ENCODE peak calls at places on chromosomes 13 and 19, in nine cellular contexts. H, A, N, J, B, F, M, Z and S are unnamed samples.
A peak's percentile ranks its signal among the peaks of the same experiment; 100 is the strongest.

GRCh38 chr19:11067356-11068113 is 21.7 kb upstream of the LDLR start:
- DNase-seq in H (no peak), A (no peak), N (no peak), M (no peak), Z (no peak), J (no peak), F (no peak), B (no peak), S (no peak)

GRCh38 chr13:33185853-33186252 is 99.7 kb downstream of the STARD13 start:
- DNase-seq in M (no peak), Z (no peak), J (no peak), F (peak; percentile 48), N (no peak), B (no peak), H (no peak), A (no peak), S (no peak)

GRCh38 chr19:4083677-4084546 is 17.2 kb upstream of the ZBTB7A start:
- DNase-seq in J (peak; percentile 66), N (no peak), F (no peak), H (peak; percentile 74), Z (no peak), B (no peak), A (no peak), M (peak; percentile 21), S (no peak)

GRCh38 chr19:5193192-5193591 is 147.4 kb downstream of the PTPRS start:
- DNase-seq in A (no peak), B (no peak), Z (no peak), M (no peak), F (no peak), H (no peak), N (no peak), J (no peak), S (no peak)

GRCh38 chr13:24124789-24125476 is 35.6 kb upstream of the SPATA13 start:
- DNase-seq in B (no peak), Z (no peak), A (no peak), J (no peak), H (no peak), M (no peak), N (no peak), F (no peak), S (no peak)

GRCh38 chr13:24149306-24150032 is 11.1 kb upstream of the SPATA13 start:
- DNase-seq in N (no peak), H (no peak), A (no peak), J (no peak), F (no peak), B (no peak), M (no peak), Z (no peak), S (no peak)

GRCh38 chr13:113220877-113221276 is 11.5 kb downstream of the CUL4A start:
- DNase-seq in Z (no peak), A (no peak), J (no peak), M (no peak), B (no peak), N (no peak), H (no peak), F (no peak), S (no peak)

GRCh38 chr19:37537391-37537947 is 30.7 kb downstream of the ZNF793 start:
- DNase-seq in F (no peak), B (no peak), M (no peak), H (no peak), N (no peak), J (no peak), Z (no peak), A (no peak), S (no peak)

GRCh38 chr19:32289566-32290210 is 55.7 kb upstream of the ZNF507 start:
- DNase-seq in M (no peak), H (no peak), F (no peak), A (no peak), Z (no peak), N (no peak), J (no peak), B (no peak), S (no peak)

GRCh38 chr19:44777715-44778347 is at the start of gene CBLC:
- DNase-seq in Z (no peak), A (no peak), H (peak; percentile 94), M (no peak), N (peak; percentile 28), B (no peak), J (peak; percentile 99), F (no peak), S (peak; percentile 76)

GRCh38 chr19:10961073-10961762 is 388 bp downstream of the SMARCA4 start:
- DNase-seq in J (peak; percentile 55), M (peak; percentile 80), H (peak; percentile 41), Z (peak; percentile 26), F (no peak), N (no peak), A (peak; percentile 32), B (no peak), S (no peak)

GRCh38 chr13:42885325-42885724 is 103.9 kb downstream of the FAM216B start:
- DNase-seq in A (no peak), B (no peak), H (no peak), M (no peak), N (no peak), F (no peak), Z (no peak), J (no peak), S (no peak)

GRCh38 chr13:50529154-50529882 is 314.2 kb downstream of the DLEU7 start:
- DNase-seq in B (peak; percentile 48), H (peak; percentile 91), Z (peak; percentile 65), A (peak; percentile 65), N (peak; percentile 87), J (peak; percentile 34), F (peak; percentile 94), M (peak; percentile 86), S (no peak)

GRCh38 chr19:51027873-51028272 is 1.5 kb upstream of the KLK11 start:
- DNase-seq in N (no peak), F (no peak), A (no peak), Z (no peak), H (no peak), J (no peak), B (no peak), M (no peak), S (no peak)
- TF ChIP-seq CTCF in N (no peak), F (no peak), A (no peak), Z (no peak), H (no peak), J (no peak), B (no peak), M (no peak), S (no peak)

GRCh38 chr13:85896516-85897450 is 97.6 kb upstream of the SLITRK6 start:
- DNase-seq in B (no peak), M (no peak), J (no peak), F (no peak), Z (no peak), A (no peak), N (no peak), H (no peak), S (no peak)
- TF ChIP-seq CTCF in B (no peak), M (no peak), J (no peak), F (peak; percentile 17), Z (no peak), A (no peak), N (no peak), H (no peak), S (peak; percentile 43)

DNA sequence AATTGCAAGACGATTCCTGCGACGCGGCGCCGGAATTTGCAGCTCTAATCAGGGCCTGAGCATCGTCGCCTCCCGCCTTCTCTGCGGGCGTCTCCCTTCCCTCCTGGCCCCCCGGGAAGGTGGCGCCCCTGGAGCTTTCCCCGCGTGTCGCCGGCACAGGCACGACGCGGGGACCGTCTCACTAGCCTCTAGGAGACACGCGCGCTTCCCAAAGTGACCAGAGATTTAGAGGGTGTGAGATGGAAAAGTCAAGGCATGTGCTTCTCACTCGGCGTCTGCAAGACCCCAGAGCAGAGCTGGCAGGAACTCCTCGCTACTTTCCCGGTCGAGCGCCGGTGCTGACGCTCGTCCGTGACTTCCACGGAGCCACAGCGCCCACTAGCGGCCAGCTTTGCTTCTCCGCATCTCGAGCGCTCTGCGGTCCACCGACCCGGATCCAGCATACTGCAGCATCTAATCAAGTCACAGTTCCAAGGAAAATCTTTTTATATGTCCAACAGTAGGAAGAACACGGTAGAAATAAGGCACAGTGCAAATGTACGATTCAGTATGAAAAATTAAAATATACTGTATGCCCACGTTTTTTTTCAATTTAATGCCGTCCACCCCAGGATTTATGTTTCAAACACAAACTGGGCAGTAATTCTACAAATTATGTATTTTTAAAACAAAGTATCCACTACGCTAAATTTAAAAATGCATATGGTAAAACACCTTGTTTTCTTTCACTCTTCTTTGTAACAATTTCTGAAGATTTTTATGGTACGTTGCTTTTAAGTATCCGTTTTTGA is 977 bp upstream of the EFNB2 start:
- DNase-seq in F (peak; percentile 92), N (peak; percentile 76), H (peak; percentile 97), Z (peak; percentile 82), J (peak; percentile 67), A (peak; percentile 90), M (peak; percentile 88), B (peak; percentile 35), S (peak; percentile 86)
- TF ChIP-seq CTCF in F (peak; percentile 97), N (peak; percentile 93), H (peak; percentile 87), Z (peak; percentile 88), J (peak; percentile 31), A (peak; percentile 95), M (peak; percentile 99), B (peak; percentile 100), S (peak; percentile 95)

GRCh38 chr19:40223135-40223822 is 3.2 kb downstream of the CCNP start:
- DNase-seq in H (peak; percentile 68), Z (no peak), A (no peak), J (peak; percentile 27), M (no peak), N (no peak), B (no peak), F (no peak), S (peak; percentile 53)

GRCh38 chr19:40224342-40225148 is 1.9 kb downstream of the CCNP start:
- DNase-seq in A (no peak), J (peak; percentile 35), B (no peak), M (no peak), N (no peak), H (no peak), Z (no peak), F (no peak), S (no peak)

GRCh38 chr19:40219721-40220276 is 1.6 kb upstream of the TTC9B start:
- DNase-seq in M (no peak), A (no peak), H (no peak), B (no peak), F (peak; percentile 69), N (peak; percentile 56), J (peak; percentile 78), Z (no peak), S (no peak)

GRCh38 chr19:40220674-40221073 is 2.5 kb upstream of the TTC9B start:
- DNase-seq in A (no peak), B (no peak), Z (no peak), M (no peak), H (no peak), J (no peak), F (no peak), N (no peak), S (no peak)

DNA sequence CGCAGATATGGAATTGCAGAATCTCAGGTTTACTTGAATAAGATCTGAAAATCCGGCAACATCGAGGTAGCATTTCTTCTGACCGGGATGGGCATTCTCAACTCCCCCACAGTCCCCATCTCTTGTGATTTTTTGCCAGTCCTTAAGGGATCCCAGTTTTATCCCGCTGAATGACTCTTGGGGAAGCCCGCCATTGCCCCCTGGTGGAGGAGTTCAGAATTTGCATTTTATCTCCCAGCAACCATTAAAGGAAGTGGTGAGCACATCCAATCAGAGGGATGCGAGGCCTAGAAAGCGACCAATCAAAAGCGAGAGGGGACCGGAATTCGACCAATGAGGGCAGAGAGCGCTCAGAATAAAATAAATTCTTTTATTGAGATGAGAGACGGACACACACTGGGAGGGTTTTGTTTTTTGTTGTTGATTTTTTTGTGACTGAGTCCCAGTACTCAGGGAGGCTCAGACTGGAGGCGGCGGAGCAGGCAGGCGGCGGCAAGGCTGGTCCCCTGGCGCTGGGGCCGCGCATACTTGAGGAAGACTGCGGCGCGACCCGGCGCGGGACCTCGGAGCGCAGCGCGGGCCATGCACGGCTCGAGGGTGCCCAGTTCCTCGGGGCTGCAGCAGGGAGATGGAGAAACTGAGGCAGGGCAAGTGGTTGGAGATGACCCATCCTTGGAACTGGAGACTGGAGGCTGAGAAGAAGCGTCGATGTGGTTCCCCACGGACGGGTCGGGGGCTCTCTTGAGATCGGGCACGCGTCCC is 3.9 kb upstream of the TTC9B start:
- DNase-seq in Z (peak; percentile 63), H (peak; percentile 79), B (peak; percentile 73), M (peak; percentile 79), N (peak; percentile 90), A (peak; percentile 85), F (peak; percentile 93), J (peak; percentile 82), S (peak; percentile 40)
- TF ChIP-seq CTCF in Z (peak; percentile 91), H (peak; percentile 54), B (peak; percentile 80), M (peak; percentile 87), N (peak; percentile 98), A (peak; percentile 84), F (peak; percentile 86), J (peak; percentile 90), S (peak; percentile 73)